ENCODE peak calls at places on chromosomes 6 and 20, in ten cellular contexts. C, R, Y, E, M, N, G, Z, O and D are unnamed samples.

GRCh38 chr6:91812596-91813274 is 1225.9 kb upstream of the MAP3K7 start:
- DNase-seq in C (peak; percentile 7), R (no peak), Y (no peak), E (no peak), M (no peak), N (no peak), G (no peak), Z (no peak), O (no peak), D (no peak)

GRCh38 chr6:78942451-78942850 is 75.1 kb downstream of the IRAK1BP1 start:
- DNase-seq in C (no peak), R (no peak), Y (no peak), E (no peak), M (no peak), N (peak; percentile 29), G (no peak), Z (no peak), O (no peak), D (no peak)

GRCh38 chr6:15987569-15987968 is 141.3 kb upstream of the MYLIP start:
- DNase-seq in C (no peak), R (no peak), Y (no peak), E (no peak), M (no peak), N (peak; percentile 72), G (no peak), Z (no peak), O (no peak), D (no peak)

GRCh38 chr20:60823001-60823649 is 428.9 kb upstream of the CDH4 start:
- DNase-seq in C (no peak), R (no peak), Y (no peak), E (no peak), M (no peak), N (no peak), G (no peak), Z (no peak), O (no peak), D (no peak)

GRCh38 chr20:50569864-50570836 is 60.0 kb downstream of the PTPN1 start:
- DNase-seq in C (peak; percentile 40), R (no peak), Y (no peak), E (peak; percentile 58), M (peak; percentile 54), N (peak; percentile 51), G (no peak), Z (no peak), O (peak; percentile 67), D (peak; percentile 83)

GRCh38 chr6:147180926-147181325 is 23.3 kb upstream of the STXBP5 start:
- DNase-seq in C (no peak), R (no peak), Y (no peak), E (no peak), M (no peak), N (no peak), G (no peak), Z (no peak), O (no peak), D (no peak)

GRCh38 chr6:55696501-55696900 is 117.5 kb upstream of the HMGCLL1 start:
- DNase-seq in C (no peak), R (no peak), Y (no peak), E (no peak), M (no peak), N (no peak), G (no peak), Z (no peak), O (no peak), D (no peak)

GRCh38 chr6:146359123-146359522 is 184.5 kb upstream of the RAB32 start:
- DNase-seq in C (no peak), R (no peak), Y (no peak), E (no peak), M (no peak), N (peak; percentile 11), G (no peak), Z (no peak), O (no peak), D (no peak)

GRCh38 chr20:35561671-35562070 is 19.8 kb downstream of the ERGIC3 start:
- DNase-seq in C (no peak), R (no peak), Y (no peak), E (peak; percentile 38), M (no peak), N (no peak), G (no peak), Z (no peak), O (no peak), D (no peak)
- TF ChIP-seq CTCF in C (no peak), R (no peak), Y (no peak), E (no peak), M (peak; percentile 3), N (no peak), G (no peak), Z (no peak), O (no peak), D (no peak)

GRCh38 chr6:84346372-84346771 is 118.9 kb upstream of the CEP162 start:
- DNase-seq in C (no peak), R (no peak), Y (no peak), E (no peak), M (no peak), N (no peak), G (no peak), Z (no peak), O (no peak), D (no peak)
- TF ChIP-seq CTCF in C (no peak), R (no peak), Y (no peak), E (no peak), M (no peak), N (peak; percentile 25), G (no peak), Z (no peak), O (no peak), D (no peak)

DNA sequence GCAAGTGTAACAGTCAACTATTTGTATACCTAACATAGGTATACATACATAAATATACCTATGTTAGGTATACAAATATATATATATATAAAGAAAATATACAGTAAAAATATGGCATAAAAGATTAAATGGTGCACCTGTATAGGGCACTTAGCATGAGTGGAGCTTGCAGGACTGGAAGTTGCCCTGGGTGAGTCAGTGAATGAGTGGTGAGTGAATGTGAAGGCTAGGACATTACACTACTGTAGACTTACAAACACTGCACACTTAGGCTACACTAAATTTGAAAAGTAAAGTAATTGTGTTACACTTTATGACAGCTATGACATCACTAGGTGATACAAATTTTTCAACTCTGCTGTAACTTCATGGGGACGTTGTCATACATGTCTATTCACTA is 65.6 kb downstream of the CDC5L start:
- DNase-seq in C (no peak), R (no peak), Y (no peak), E (no peak), M (no peak), N (no peak), G (no peak), Z (no peak), O (no peak), D (no peak)
- TF ChIP-seq CTCF in C (no peak), R (no peak), Y (no peak), E (no peak), M (no peak), N (no peak), G (no peak), Z (no peak), O (no peak), D (no peak)

DNA sequence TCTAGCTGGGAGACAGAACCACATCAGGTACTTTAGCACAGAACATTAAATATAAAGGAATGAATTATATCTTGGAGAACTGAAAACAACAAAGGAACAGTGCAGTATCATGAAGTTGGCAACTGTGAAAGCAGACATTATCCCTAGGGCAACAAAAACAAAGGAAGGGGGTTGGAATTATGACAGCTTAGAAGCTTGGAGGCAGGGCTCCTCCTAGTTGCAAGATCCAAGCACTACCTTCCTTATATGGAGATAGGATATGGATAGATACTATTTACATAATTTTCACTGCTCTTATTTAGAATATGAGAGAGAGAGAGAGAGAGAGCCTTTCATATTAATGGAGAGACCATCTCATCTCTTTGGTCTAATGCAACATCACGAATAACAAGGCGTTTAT is 27.0 kb downstream of the TMEM14A start:
- DNase-seq in C (no peak), R (no peak), Y (no peak), E (no peak), M (peak; percentile 5), N (peak; percentile 29), G (no peak), Z (no peak), O (no peak), D (no peak)
- TF ChIP-seq CTCF in C (no peak), R (no peak), Y (no peak), E (no peak), M (no peak), N (peak; percentile 11), G (no peak), Z (no peak), O (no peak), D (no peak)

DNA sequence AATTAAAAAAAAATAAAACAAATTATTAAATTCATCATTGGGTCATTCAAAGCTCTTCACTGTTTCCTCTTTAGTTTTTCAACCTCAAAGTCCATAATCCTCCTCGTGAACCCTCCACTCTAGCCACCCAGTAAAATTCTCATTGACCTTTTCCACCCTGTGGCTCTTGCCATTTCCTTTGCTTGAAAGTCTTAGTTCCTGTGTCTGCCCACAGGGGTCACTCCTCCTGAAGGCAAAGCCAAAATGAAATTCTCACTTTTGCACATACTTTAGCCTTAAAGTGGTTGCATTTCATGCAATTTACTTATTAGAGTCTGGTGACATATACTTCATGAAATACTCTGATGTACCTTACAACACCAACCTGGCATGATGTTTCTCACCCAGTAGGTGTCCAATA is 263.7 kb downstream of the BMP2 start:
- DNase-seq in C (peak; percentile 26), R (no peak), Y (no peak), E (no peak), M (no peak), N (peak; percentile 2), G (no peak), Z (no peak), O (no peak), D (no peak)
- TF ChIP-seq CTCF in C (peak; percentile 51), R (no peak), Y (no peak), E (no peak), M (no peak), N (peak; percentile 32), G (peak; percentile 37), Z (no peak), O (no peak), D (no peak)

GRCh38 chr6:17101422-17102257 is at the start of gene STMND1:
- DNase-seq in C (no peak), R (peak; percentile 48), Y (peak; percentile 85), E (peak; percentile 33), M (peak; percentile 27), N (peak; percentile 45), G (no peak), Z (no peak), O (no peak), D (peak; percentile 36)

GRCh38 chr6:17107768-17108325 is 6.0 kb downstream of the STMND1 start:
- DNase-seq in C (no peak), R (no peak), Y (no peak), E (no peak), M (no peak), N (no peak), G (no peak), Z (no peak), O (no peak), D (no peak)

GRCh38 chr6:17099401-17100059 is 2.3 kb upstream of the STMND1 start:
- DNase-seq in C (no peak), R (no peak), Y (no peak), E (no peak), M (no peak), N (no peak), G (no peak), Z (no peak), O (no peak), D (no peak)

GRCh38 chr6:17102258-17102870 is 514 bp downstream of the STMND1 start:
- DNase-seq in C (no peak), R (no peak), Y (no peak), E (no peak), M (no peak), N (no peak), G (no peak), Z (no peak), O (no peak), D (no peak)

GRCh38 chr6:17103715-17104114 is 1.9 kb downstream of the STMND1 start:
- DNase-seq in C (peak; percentile 8), R (no peak), Y (no peak), E (no peak), M (peak; percentile 21), N (no peak), G (no peak), Z (no peak), O (no peak), D (no peak)
- TF ChIP-seq CTCF in C (no peak), R (no peak), Y (no peak), E (no peak), M (peak; percentile 12), N (peak; percentile 27), G (no peak), Z (no peak), O (no peak), D (no peak)